ENCODE peak calls at places on chromosomes 13 and 19, in four cellular contexts. P, N, O and U are unnamed samples.

GRCh38 chr19:32566246-32566830 is 14.7 kb upstream of the PDCD5 start:
- DNase-seq in P (no peak), N (no peak), O (no peak), U (no peak)

GRCh38 chr13:114106991-114107685 is 25.3 kb downstream of the RASA3 start:
- DNase-seq in P (no peak), N (no peak), O (no peak), U (no peak)

GRCh38 chr19:35555301-35556005 is 8.0 kb downstream of the ATP4A start:
- DNase-seq in P (no peak), N (no peak), O (peak; percentile 23), U (peak; percentile 54)

GRCh38 chr13:33279898-33280549 is 5.5 kb downstream of the STARD13 start:
- DNase-seq in P (no peak), N (no peak), O (no peak), U (no peak)

GRCh38 chr19:48540110-48540509 is 11.9 kb upstream of the SULT2B1 start:
- DNase-seq in P (no peak), N (no peak), O (no peak), U (peak; percentile 14)

GRCh38 chr13:43368003-43368402 is 344.6 kb downstream of the DNAJC15 start:
- DNase-seq in P (no peak), N (no peak), O (no peak), U (no peak)

GRCh38 chr19:30280018-30280417 is 92.2 kb upstream of the ZNF536 start:
- DNase-seq in P (no peak), N (no peak), O (no peak), U (no peak)

GRCh38 chr13:40207110-40207478 is 459.3 kb downstream of the FOXO1 start:
- DNase-seq in P (peak; percentile 74), N (no peak), O (no peak), U (no peak)

GRCh38 chr19:38644719-38645118 is 2.7 kb upstream of the ACTN4 start:
- DNase-seq in P (no peak), N (no peak), O (no peak), U (no peak)

GRCh38 chr13:30021611-30022010 is 171.2 kb upstream of the UBL3 start:
- DNase-seq in P (no peak), N (no peak), O (no peak), U (no peak)

GRCh38 chr19:13195678-13196077 is 45.5 kb downstream of the IER2 start:
- DNase-seq in P (no peak), N (peak; percentile 47), O (peak; percentile 75), U (peak; percentile 49)

GRCh38 chr19:49423985-49424303 is 703 bp upstream of the PTH2 start:
- DNase-seq in P (no peak), N (no peak), O (no peak), U (no peak)

GRCh38 chr19:37867831-37868230 is 38.6 kb downstream of the WDR87 start:
- DNase-seq in P (no peak), N (no peak), O (no peak), U (no peak)

GRCh38 chr19:7987084-7987768 is 18.2 kb downstream of the ELAVL1 start:
- DNase-seq in P (no peak), N (no peak), O (no peak), U (no peak)

GRCh38 chr13:43422061-43422460 is 364.7 kb downstream of the ENOX1 start:
- DNase-seq in P (no peak), N (no peak), O (no peak), U (no peak)

GRCh38 chr19:1615156-1615765 is 10.0 kb upstream of the UQCR11 start:
- DNase-seq in P (no peak), N (no peak), O (no peak), U (no peak)

GRCh38 chr13:114004416-114005205 is 30.7 kb upstream of the C13orf46 start:
- DNase-seq in P (no peak), N (no peak), O (no peak), U (no peak)

GRCh38 chr13:20305587-20305986 is 73.5 kb upstream of the GJB6 start:
- DNase-seq in P (no peak), N (no peak), O (no peak), U (no peak)

GRCh38 chr19:43476606-43477005 is 11.2 kb upstream of the LYPD3 start:
- DNase-seq in P (no peak), N (no peak), O (no peak), U (no peak)

GRCh38 chr13:21232196-21232595 is 55.7 kb downstream of the MRPL57 start:
- DNase-seq in P (no peak), N (no peak), O (no peak), U (no peak)

GRCh38 chr13:60759499-60759898 is 362.5 kb downstream of the TDRD3 start:
- DNase-seq in P (no peak), N (no peak), O (no peak), U (no peak)

GRCh38 chr19:5627395-5627904 is 4.6 kb downstream of the SAFB start:
- DNase-seq in P (peak; percentile 48), N (no peak), O (no peak), U (no peak)

GRCh38 chr19:14440049-14440448 is 6.9 kb downstream of the PKN1 start:
- DNase-seq in P (peak; percentile 37), N (no peak), O (no peak), U (no peak)

GRCh38 chr13:40252241-40252640 is 414.2 kb downstream of the FOXO1 start:
- DNase-seq in P (no peak), N (no peak), O (no peak), U (no peak)

GRCh38 chr13:31545616-31546015 is 193.7 kb upstream of the RXFP2 start:
- DNase-seq in P (no peak), N (no peak), O (no peak), U (no peak)

GRCh38 chr19:2244122-2244411 is 5.1 kb upstream of the AMH start:
- DNase-seq in P (no peak), N (no peak), O (no peak), U (no peak)

GRCh38 chr13:23378009-23378632 is 55.4 kb downstream of the SACS start:
- DNase-seq in P (peak; percentile 68), N (no peak), O (no peak), U (no peak)

GRCh38 chr13:31009166-31009565 is 76.7 kb downstream of the TEX26 start:
- DNase-seq in P (no peak), N (no peak), O (no peak), U (no peak)

GRCh38 chr13:77521595-77522367 is 13.7 kb upstream of the SCEL start:
- DNase-seq in P (no peak), N (peak; percentile 17), O (peak; percentile 27), U (no peak)

GRCh38 chr19:40465025-40465780 is at the start of gene BLVRB:
- DNase-seq in P (no peak), N (no peak), O (no peak), U (no peak)

GRCh38 chr19:32896516-32897214 is 27.1 kb upstream of the SLC7A9 start:
- DNase-seq in P (no peak), N (no peak), O (no peak), U (no peak)

GRCh38 chr19:6030214-6030507 is 52.2 kb upstream of the RANBP3 start:
- DNase-seq in P (no peak), N (no peak), O (no peak), U (no peak)

GRCh38 chr19:2456301-2456570 is 523 bp downstream of the LMNB2 start:
- DNase-seq in P (no peak), N (no peak), O (no peak), U (no peak)

DNA sequence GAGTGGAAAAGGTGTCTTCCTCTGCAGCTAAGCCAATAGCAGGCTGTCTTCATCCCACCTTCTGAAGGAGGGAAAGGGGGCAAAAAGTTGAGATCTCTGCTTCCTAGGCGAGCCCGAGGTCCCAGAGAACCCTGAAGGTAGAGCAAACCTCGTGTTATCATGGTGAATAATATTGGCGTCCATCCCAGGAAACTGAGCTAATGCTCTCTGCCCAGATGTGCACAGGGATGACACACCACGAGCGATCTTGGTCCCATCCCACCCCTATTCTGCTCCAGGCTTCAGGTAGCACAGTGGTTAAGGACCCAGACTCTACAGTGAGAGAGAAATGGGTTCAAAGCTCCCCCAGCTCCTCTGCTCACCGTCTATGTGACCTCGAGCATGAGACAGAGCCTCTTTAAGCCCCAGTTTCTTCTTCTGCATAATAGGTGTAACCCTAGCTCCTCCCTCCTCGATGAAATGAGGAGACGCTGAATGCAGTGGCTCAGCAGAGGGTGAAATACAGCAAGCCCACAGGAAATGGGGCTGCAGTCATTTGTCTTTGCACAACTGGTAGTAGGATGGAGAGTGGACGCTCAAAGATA is 9.9 kb upstream of the CEACAM20 start:
- DNase-seq in P (no peak), N (no peak), O (no peak), U (no peak)
- TF ChIP-seq SUZ12 in P (no peak), N (no peak), O (no peak), U (no peak)

GRCh38 chr13:49225358-49226042 is 5.4 kb downstream of the MLNR start:
- DNase-seq in P (no peak), N (no peak), O (no peak), U (no peak)
- TF ChIP-seq SUZ12 in P (no peak), N (no peak), O (no peak), U (no peak)

DNA sequence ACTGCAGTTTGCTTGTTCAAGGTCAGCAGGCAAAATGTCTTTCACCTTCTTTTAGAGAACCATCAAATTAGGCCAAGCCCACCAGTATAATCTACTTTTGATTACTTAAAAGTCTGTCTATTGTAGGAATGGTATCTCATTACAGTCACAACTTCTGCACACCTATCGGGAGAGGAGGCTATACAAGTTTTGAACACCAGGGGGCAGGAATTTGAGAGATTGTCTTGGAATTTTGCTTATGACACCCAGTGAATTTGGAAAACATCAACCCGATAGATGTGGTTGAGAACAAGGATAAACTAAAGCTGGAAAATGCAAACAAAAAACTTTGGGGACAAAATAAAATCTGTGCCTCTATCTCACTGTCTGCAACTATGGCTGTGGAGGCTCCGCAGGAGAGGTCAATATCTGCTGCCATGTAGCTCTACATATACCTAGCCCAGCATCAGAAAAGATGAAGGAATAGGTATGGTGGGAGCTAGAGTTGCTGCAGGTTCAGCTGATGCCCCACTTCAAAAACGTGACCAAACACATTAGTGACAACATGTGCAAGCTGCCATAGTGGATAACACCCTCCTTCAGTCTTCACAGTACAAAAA is 1299.2 kb upstream of the SPRY2 start:
- DNase-seq in P (no peak), N (no peak), O (no peak), U (peak; percentile 64)
- TF ChIP-seq SUZ12 in P (no peak), N (no peak), O (no peak), U (no peak)

DNA sequence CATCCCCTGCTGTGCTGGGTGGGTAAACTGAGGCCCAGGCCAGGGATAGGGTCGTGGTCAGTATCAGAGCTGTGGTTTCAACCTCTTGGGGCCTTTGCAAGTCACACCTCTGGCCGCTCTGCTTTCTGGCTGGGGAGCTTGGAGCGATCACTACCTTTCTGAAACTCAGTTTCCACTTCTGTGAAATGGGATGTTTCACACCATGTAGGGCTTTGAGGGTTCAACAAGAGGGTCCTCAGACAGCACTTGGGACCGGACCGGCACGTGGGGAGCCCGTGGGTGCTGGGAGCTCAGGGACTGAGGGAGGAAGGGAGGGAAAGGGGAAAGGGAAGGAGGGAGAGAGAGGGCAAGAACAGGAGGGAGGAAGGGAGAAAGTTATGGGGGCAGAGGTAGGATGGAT is 21.1 kb downstream of the PGLS start:
- DNase-seq in P (no peak), N (no peak), O (no peak), U (no peak)
- TF ChIP-seq SUZ12 in P (no peak), N (no peak), O (no peak), U (no peak)